ENCODE peak calls at places on chromosomes 12 and 14, in six cellular contexts. V, U, E, N, H and D are unnamed samples.

GRCh38 chr14:76761849-76762616 is 765 bp downstream of the VASH1 start:
- DNase-seq in E (no peak), H (peak; percentile 51), N (no peak), U (no peak), V (no peak), D (peak; percentile 46)

GRCh38 chr14:58547649-58548048 is 90.1 kb upstream of the DACT1 start:
- DNase-seq in V (peak; percentile 4), E (no peak), H (no peak), N (no peak), U (no peak), D (no peak)

GRCh38 chr12:113238309-113238708 is 17.0 kb downstream of the TPCN1 start:
- DNase-seq in N (no peak), U (no peak), V (no peak), H (no peak), E (no peak), D (no peak)

GRCh38 chr12:12979731-12980259 is 20.3 kb downstream of the HEBP1 start:
- DNase-seq in E (no peak), N (no peak), U (no peak), H (no peak), V (no peak), D (no peak)

GRCh38 chr12:116918464-116918863 is 7.7 kb downstream of the FBXW8 start:
- DNase-seq in H (no peak), U (no peak), E (no peak), N (no peak), V (peak; percentile 73), D (no peak)

GRCh38 chr12:55816876-55817351 is 610 bp downstream of the SARNP start:
- DNase-seq in V (no peak), E (no peak), N (no peak), U (no peak), H (no peak), D (no peak)

GRCh38 chr12:79927772-79928474 is 7.0 kb downstream of the PPP1R12A start:
- DNase-seq in V (no peak), U (no peak), N (no peak), E (no peak), H (no peak), D (no peak)

GRCh38 chr12:118751355-118751754 is 230.0 kb upstream of the SRRM4 start:
- DNase-seq in E (no peak), V (no peak), N (no peak), U (no peak), H (no peak), D (no peak)

GRCh38 chr14:41605550-41606248 is 977 bp upstream of the LRFN5 start:
- DNase-seq in N (no peak), H (peak; percentile 44), U (no peak), E (no peak), V (peak; percentile 81), D (peak; percentile 36)

GRCh38 chr14:41957459-41957858 is 350.8 kb downstream of the LRFN5 start:
- DNase-seq in E (no peak), N (no peak), V (no peak), H (no peak), U (no peak), D (no peak)

GRCh38 chr14:31766315-31766892 is 205.2 kb downstream of the NUBPL start:
- DNase-seq in H (no peak), U (no peak), V (no peak), E (no peak), N (no peak), D (no peak)

GRCh38 chr12:117577122-117577657 is 215.8 kb upstream of the NOS1 start:
- DNase-seq in H (no peak), U (no peak), E (no peak), V (no peak), N (no peak), D (no peak)

GRCh38 chr14:102954081-102954789 is 31.8 kb downstream of the AMN start:
- DNase-seq in H (no peak), E (no peak), N (no peak), V (no peak), U (no peak), D (no peak)

GRCh38 chr12:97556201-97556824 is 93.7 kb downstream of the RMST start:
- DNase-seq in V (peak; percentile 75), H (no peak), N (no peak), U (peak; percentile 68), E (no peak), D (no peak)

GRCh38 chr12:53480425-53481107 is 18.7 kb downstream of the MAP3K12 start:
- DNase-seq in U (no peak), V (no peak), H (no peak), N (no peak), E (no peak), D (no peak)

GRCh38 chr14:20624495-20625070 is 16.9 kb downstream of the OR6S1 start:
- DNase-seq in E (no peak), H (no peak), V (no peak), N (peak; percentile 30), U (peak; percentile 88), D (peak; percentile 29)

GRCh38 chr12:13075114-13075471 is 28.4 kb downstream of the GSG1 start:
- DNase-seq in H (no peak), N (no peak), E (no peak), V (no peak), U (no peak), D (no peak)

GRCh38 chr14:73369433-73369832 is 88.9 kb downstream of the NUMB start:
- DNase-seq in V (no peak), U (no peak), H (no peak), N (no peak), E (no peak), D (no peak)

GRCh38 chr12:96329018-96329417 is 71.2 kb downstream of the CDK17 start:
- DNase-seq in N (no peak), E (no peak), V (no peak), H (no peak), U (no peak), D (no peak)

GRCh38 chr14:93912785-93913184 is 14.4 kb upstream of the FAM181A start:
- DNase-seq in H (no peak), V (no peak), U (no peak), E (no peak), N (no peak), D (no peak)

GRCh38 chr14:78614651-78615050 is 444.5 kb downstream of the NRXN3 start:
- DNase-seq in N (no peak), H (no peak), V (no peak), U (no peak), E (no peak), D (no peak)

GRCh38 chr14:93105362-93105761 is 10.4 kb downstream of the ITPK1 start:
- DNase-seq in U (peak; percentile 85), N (no peak), V (no peak), E (no peak), H (no peak), D (no peak)

GRCh38 chr14:37594238-37594915 is 672 bp downstream of the FOXA1 start:
- DNase-seq in V (peak; percentile 89), E (peak; percentile 76), U (peak; percentile 76), H (no peak), N (no peak), D (peak; percentile 82)

GRCh38 chr12:80714055-80714454 is 2.7 kb upstream of the MYF5 start:
- DNase-seq in N (no peak), U (no peak), H (no peak), E (no peak), V (no peak), D (no peak)

GRCh38 chr14:78153069-78153351 is 17.2 kb upstream of the NRXN3 start:
- DNase-seq in N (no peak), E (no peak), V (no peak), H (no peak), U (no peak), D (no peak)

GRCh38 chr12:109995703-109996482 is at the start of gene GIT2:
- DNase-seq in N (peak; percentile 88), V (peak; percentile 78), H (peak; percentile 87), U (peak; percentile 96), E (peak; percentile 85), D (peak; percentile 86)

GRCh38 chr12:70052931-70053497 is 190.2 kb upstream of the CNOT2 start:
- DNase-seq in U (no peak), E (peak; percentile 75), V (no peak), N (no peak), H (no peak), D (no peak)

GRCh38 chr14:26598081-26598671 is 343 bp upstream of the NOVA1 start:
- DNase-seq in E (no peak), U (peak; percentile 58), V (peak; percentile 88), N (no peak), H (peak; percentile 94), D (peak; percentile 97)

GRCh38 chr14:58746261-58746660 is 108.5 kb downstream of the DACT1 start:
- DNase-seq in E (peak; percentile 69), U (no peak), H (no peak), N (no peak), V (no peak), D (no peak)

GRCh38 chr12:59322473-59322872 is 273.4 kb upstream of the SLC16A7 start:
- DNase-seq in V (no peak), U (no peak), H (peak; percentile 69), E (no peak), N (no peak), D (no peak)

GRCh38 chr14:56268653-56269052 is 150.4 kb downstream of the PELI2 start:
- DNase-seq in N (no peak), E (no peak), H (no peak), V (no peak), U (no peak), D (no peak)

GRCh38 chr12:66323017-66323416 is 20.7 kb downstream of the HELB start:
- DNase-seq in U (no peak), N (no peak), E (no peak), V (no peak), H (no peak), D (no peak)

GRCh38 chr12:108367436-108367835 is 28.3 kb upstream of the CMKLR1 start:
- DNase-seq in E (no peak), U (peak; percentile 74), H (no peak), N (no peak), V (no peak), D (no peak)

GRCh38 chr14:20802341-20803084 is at the start of gene RNASE1:
- DNase-seq in H (peak; percentile 49), N (no peak), U (peak; percentile 57), V (no peak), E (no peak), D (no peak)

GRCh38 chr12:19236656-19237055 is 107.1 kb downstream of the PLEKHA5 start:
- DNase-seq in H (no peak), N (no peak), U (no peak), V (no peak), E (no peak), D (peak; percentile 20)